ENCODE peak calls at places on chromosomes 7 and 10, in eight cellular contexts. F is HFF-Myc; Y is hepatic stellate cell; R is AG20443; U is fibroblast of pulmonary artery; D is activated effector memory CD4-positive, alpha-beta T cell treated with anti-CD3 and anti-CD28 coated beads, Interleukin-2, amount 50 U/mL, for 16 hours; A is kidney epithelial cell; M is stimulated activated CD8-positive, alpha-beta memory T cell treated with anti-CD3 and anti-CD28 coated beads, Interleukin-7, amount 100 ng/mL, for 24 hours. O is an unnamed sample.

GRCh38 chr10:105769248-105770184 is 1128.4 kb downstream of the SORCS3 start:
- DNase-seq in F (no peak), Y (no peak), R (no peak), U (no peak), D (no peak), A (peak; percentile 65), M (no peak), O (no peak)

GRCh38 chr10:621981-622740 is 67.3 kb downstream of the DIP2C start:
- DNase-seq in F (no peak), Y (no peak), R (no peak), U (no peak), D (no peak), A (no peak), M (no peak), O (no peak)

GRCh38 chr10:120460776-120461175 is 3.7 kb downstream of the PLPP4 start:
- DNase-seq in F (peak; percentile 31), Y (peak; percentile 92), R (peak; percentile 85), U (peak; percentile 84), D (no peak), A (peak; percentile 91), M (no peak), O (peak; percentile 92)

GRCh38 chr7:30162622-30163124 is 27.9 kb downstream of the MTURN start:
- DNase-seq in F (no peak), Y (peak; percentile 21), R (peak; percentile 74), U (peak; percentile 65), D (no peak), A (no peak), M (no peak), O (peak; percentile 59)

GRCh38 chr7:10940748-10941358 is 32.8 kb upstream of the PHF14 start:
- DNase-seq in F (no peak), Y (no peak), R (peak; percentile 11), U (no peak), D (peak; percentile 65), A (no peak), M (no peak), O (no peak)

GRCh38 chr10:78134919-78135318 is 101.3 kb downstream of the RPS24 start:
- DNase-seq in F (no peak), Y (no peak), R (no peak), U (no peak), D (no peak), A (no peak), M (no peak), O (no peak)

GRCh38 chr7:70893985-70894722 is 237.8 kb upstream of the GALNT17 start:
- DNase-seq in F (no peak), Y (no peak), R (no peak), U (no peak), D (no peak), A (no peak), M (no peak), O (no peak)

GRCh38 chr7:91899563-91899962 is 19.1 kb upstream of the MTERF1 start:
- DNase-seq in F (no peak), Y (no peak), R (no peak), U (no peak), D (no peak), A (no peak), M (no peak), O (no peak)

GRCh38 chr7:105656922-105657521 is 75.7 kb upstream of the EFCAB10 start:
- DNase-seq in F (no peak), Y (peak; percentile 33), R (peak; percentile 56), U (peak; percentile 28), D (peak; percentile 87), A (no peak), M (peak; percentile 53), O (no peak)

GRCh38 chr10:93368210-93368609 is 113.9 kb downstream of the MYOF start:
- DNase-seq in F (no peak), Y (no peak), R (no peak), U (peak; percentile 50), D (no peak), A (no peak), M (no peak), O (peak; percentile 62)

GRCh38 chr10:131977323-131978096 is 4.2 kb downstream of the BNIP3 start:
- DNase-seq in F (no peak), Y (no peak), R (no peak), U (no peak), D (no peak), A (no peak), M (no peak), O (no peak)

GRCh38 chr7:122902751-122903495 is 16.7 kb upstream of the CADPS2 start:
- DNase-seq in F (no peak), Y (peak; percentile 4), R (no peak), U (no peak), D (no peak), A (no peak), M (no peak), O (peak; percentile 4)

O was measured in fibroblast of the aortic adventitia.